ENCODE peak calls at places on chromosomes 5 and 9, in six cellular contexts. L, M, N, T, B and P are unnamed samples.

GRCh38 chr5:36442796-36443195 is 141.1 kb upstream of the RANBP3L start:
- DNase-seq in N (no peak), T (no peak), M (no peak), B (no peak), L (no peak), P (no peak)

GRCh38 chr5:32794086-32794485 is 83.0 kb downstream of the NPR3 start:
- DNase-seq in N (no peak), M (peak; percentile 13), B (no peak), T (no peak), L (no peak), P (no peak)

GRCh38 chr9:79812507-79813261 is 240.9 kb downstream of the TLE4 start:
- DNase-seq in N (no peak), L (no peak), M (no peak), T (no peak), B (no peak), P (peak; percentile 55)

GRCh38 chr5:177526791-177527190 is 10.0 kb upstream of the DDX41 start:
- DNase-seq in N (no peak), L (no peak), T (no peak), B (no peak), M (no peak), P (no peak)

GRCh38 chr5:173866249-173867172 is 21.6 kb upstream of the CPEB4 start:
- DNase-seq in B (no peak), L (no peak), M (no peak), N (no peak), T (peak; percentile 97), P (no peak)

GRCh38 chr9:33025572-33026347 is 687 bp downstream of the DNAJA1 start:
- DNase-seq in N (peak; percentile 82), B (no peak), L (no peak), T (peak; percentile 66), M (peak; percentile 73), P (no peak)

GRCh38 chr9:108086624-108087023 is 597.1 kb upstream of the KLF4 start:
- DNase-seq in T (no peak), N (no peak), M (no peak), B (no peak), L (no peak), P (no peak)

GRCh38 chr5:144191998-144192397 is 21.3 kb downstream of the KCTD16 start:
- DNase-seq in T (peak; percentile 22), N (no peak), M (peak; percentile 42), L (peak; percentile 65), B (no peak), P (peak; percentile 73)

GRCh38 chr9:95516736-95517558 is at the start of gene PTCH1:
- DNase-seq in N (peak; percentile 65), T (peak; percentile 86), B (no peak), M (no peak), L (no peak), P (no peak)

GRCh38 chr5:96819806-96820205 is 12.1 kb upstream of the ERAP1 start:
- DNase-seq in L (no peak), T (no peak), B (no peak), M (no peak), N (no peak), P (no peak)

GRCh38 chr9:93092171-93092991 is 3.6 kb upstream of the CARD19 start:
- DNase-seq in T (no peak), N (peak; percentile 9), M (no peak), L (no peak), B (no peak), P (no peak)

GRCh38 chr9:32672478-32672877 is 37.0 kb upstream of the TAF1L start:
- DNase-seq in L (no peak), M (no peak), B (no peak), N (no peak), T (no peak), P (no peak)

GRCh38 chr5:141871870-141872269 is 6.3 kb downstream of the PCDH1 start:
- DNase-seq in M (no peak), B (no peak), L (no peak), N (no peak), T (no peak), P (no peak)

GRCh38 chr9:121946465-121946864 is 146.6 kb downstream of the TTLL11 start:
- DNase-seq in M (no peak), L (no peak), N (no peak), B (no peak), T (no peak), P (no peak)

GRCh38 chr5:81005708-81006107 is 45.5 kb downstream of the RASGRF2 start:
- DNase-seq in L (no peak), B (no peak), M (no peak), T (no peak), N (no peak), P (no peak)

GRCh38 chr9:10785255-10785654 is 172.5 kb upstream of the PTPRD start:
- DNase-seq in B (no peak), M (no peak), T (no peak), N (no peak), L (no peak), P (no peak)

GRCh38 chr9:91905958-91906585 is 44.0 kb downstream of the ROR2 start:
- DNase-seq in T (peak; percentile 57), N (no peak), M (no peak), L (no peak), B (no peak), P (no peak)

GRCh38 chr5:5886353-5886752 is 463.9 kb downstream of the ICE1 start:
- DNase-seq in M (no peak), T (no peak), B (no peak), L (no peak), N (no peak), P (no peak)

GRCh38 chr5:5885782-5886181 is 463.3 kb downstream of the ICE1 start:
- DNase-seq in M (no peak), N (no peak), B (no peak), L (no peak), T (no peak), P (no peak)

GRCh38 chr5:5886812-5887486 is 464.5 kb downstream of the ICE1 start:
- DNase-seq in B (peak; percentile 19), L (no peak), N (peak; percentile 76), M (peak; percentile 3), T (peak; percentile 69), P (no peak)

GRCh38 chr5:5887818-5888217 is 465.3 kb downstream of the ICE1 start:
- DNase-seq in T (no peak), B (no peak), N (no peak), L (no peak), M (no peak), P (no peak)

GRCh38 chr5:5891350-5891749 is 468.9 kb downstream of the ICE1 start:
- DNase-seq in N (no peak), T (no peak), M (no peak), L (no peak), B (no peak), P (no peak)
- TF ChIP-seq ATF3 in N (no peak), T (no peak), M (no peak), L (no peak), B (no peak), P (no peak)

GRCh38 chr9:112041536-112042243 is 133.4 kb downstream of the SUSD1 start:
- DNase-seq in N (peak; percentile 38), M (peak; percentile 21), B (peak; percentile 87), T (no peak), L (peak; percentile 81), P (no peak)
- TF ChIP-seq ATF3 in N (no peak), M (no peak), B (no peak), T (no peak), L (peak; percentile 8), P (no peak)

GRCh38 chr5:135546014-135546413 is 10.2 kb upstream of the NEUROG1 start:
- DNase-seq in N (no peak), L (no peak), M (no peak), B (no peak), T (no peak), P (no peak)
- TF ChIP-seq ATF3 in N (no peak), L (no peak), M (no peak), B (no peak), T (no peak), P (no peak)

GRCh38 chr9:134304712-134305111 is 21.5 kb upstream of the RXRA start:
- DNase-seq in B (no peak), T (no peak), M (no peak), L (no peak), N (no peak), P (no peak)
- TF ChIP-seq ATF3 in B (no peak), T (no peak), M (no peak), L (no peak), N (no peak), P (no peak)

DNA sequence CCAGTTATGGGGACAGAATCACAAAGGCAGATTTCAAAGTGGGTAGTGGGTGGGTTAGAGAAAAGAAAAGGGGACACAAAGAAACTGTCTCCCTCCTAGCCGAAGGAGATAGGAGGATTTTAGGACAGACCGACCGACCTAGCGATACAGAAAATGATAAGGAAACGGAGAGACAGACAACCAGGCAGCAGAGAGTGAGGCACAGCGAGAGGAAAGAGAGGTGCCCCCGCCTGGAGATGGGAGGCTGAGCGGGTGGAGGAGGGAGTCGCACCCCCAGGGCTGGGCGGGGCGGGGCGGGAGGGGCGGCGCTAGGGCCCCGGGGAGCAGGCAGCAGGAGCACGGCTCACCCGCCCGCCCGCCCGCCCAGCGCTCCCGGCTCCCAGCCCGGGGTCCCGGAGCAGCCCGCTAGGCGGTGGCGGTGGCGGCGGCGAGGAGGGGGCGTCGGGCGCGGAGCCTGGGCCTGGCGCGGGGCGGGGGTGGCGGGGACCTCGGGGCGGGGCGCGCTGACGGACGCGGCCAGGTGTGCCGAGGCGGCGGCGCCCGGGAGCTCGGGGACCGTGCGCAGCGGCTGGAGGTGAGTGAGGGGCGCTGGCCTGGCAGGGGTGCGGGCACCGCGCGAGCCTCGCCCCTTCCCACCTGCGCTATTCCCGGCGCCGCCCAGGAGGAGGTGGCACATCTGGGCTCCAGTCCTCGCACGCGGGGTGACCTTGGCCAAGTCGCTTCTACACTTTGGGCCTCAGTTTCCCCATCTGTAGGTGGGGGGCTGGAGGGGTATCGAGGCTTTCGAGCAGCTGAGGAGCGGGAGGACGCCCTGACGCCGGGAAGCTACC is 15.9 kb upstream of the SYNPO start:
- DNase-seq in B (no peak), L (no peak), N (peak; percentile 48), T (peak; percentile 92), M (no peak), P (no peak)
- TF ChIP-seq ATF3 in B (no peak), L (no peak), N (no peak), T (no peak), M (no peak), P (no peak)